ENCODE peak calls at places on chromosomes 11 and 22, in five cellular contexts. O, N, J, P and E are unnamed samples.

GRCh38 chr11:76972051-76972450 is 62.1 kb upstream of the B3GNT6 start:
- DNase-seq in O (no peak), N (no peak), J (no peak), P (no peak), E (no peak)

GRCh38 chr11:30358569-30358968 is 35.7 kb downstream of the ARL14EP start:
- DNase-seq in O (no peak), N (no peak), J (no peak), P (no peak), E (no peak)

GRCh38 chr11:825366-826231 is 2.1 kb upstream of the CRACR2B start:
- DNase-seq in O (no peak), N (no peak), J (no peak), P (no peak), E (no peak)

GRCh38 chr11:120832609-120833221 is 191.2 kb upstream of the TBCEL start:
- DNase-seq in O (no peak), N (no peak), J (no peak), P (no peak), E (peak)

GRCh38 chr11:71452354-71453020 is 516 bp upstream of the NADSYN1 start:
- DNase-seq in O (no peak), N (peak), J (peak), P (peak), E (peak)

GRCh38 chr11:2667940-2668339 is 31.9 kb downstream of the KCNQ1OT1 start:
- DNase-seq in O (no peak), N (no peak), J (no peak), P (no peak), E (no peak)

GRCh38 chr22:23431337-23432072 is 148.6 kb downstream of the IGLL1 start:
- DNase-seq in O (no peak), N (no peak), J (no peak), P (no peak), E (peak)

GRCh38 chr11:62555464-62556092 is 9.0 kb upstream of the AHNAK start:
- DNase-seq in O (no peak), N (no peak), J (peak), P (peak), E (no peak)

GRCh38 chr11:33089776-33090175 is 50.4 kb downstream of the TCP11L1 start:
- DNase-seq in O (peak), N (no peak), J (peak), P (no peak), E (peak)

GRCh38 chr11:73310076-73310475 is 2.0 kb downstream of the ARHGEF17 start:
- DNase-seq in O (no peak), N (no peak), J (no peak), P (no peak), E (no peak)

GRCh38 chr11:57344826-57345225 is 6.7 kb downstream of the P2RX3 start:
- DNase-seq in O (no peak), N (no peak), J (no peak), P (no peak), E (no peak)

GRCh38 chr11:96748639-96749370 is 359.0 kb downstream of the JRKL start:
- DNase-seq in O (no peak), N (no peak), J (peak), P (peak), E (no peak)

GRCh38 chr11:73659961-73660360 is 13.6 kb downstream of the PLEKHB1 start:
- DNase-seq in O (no peak), N (no peak), J (no peak), P (no peak), E (no peak)

GRCh38 chr22:27124336-27125023 is 467.1 kb downstream of the MIAT start:
- DNase-seq in O (no peak), N (no peak), J (peak), P (no peak), E (no peak)

GRCh38 chr22:42811510-42811909 is 45.6 kb downstream of the ARFGAP3 start:
- DNase-seq in O (no peak), N (no peak), J (no peak), P (no peak), E (peak)

GRCh38 chr11:49316180-49316579 is 107.8 kb upstream of the FOLH1 start:
- DNase-seq in O (no peak), N (no peak), J (no peak), P (no peak), E (no peak)